ENCODE peak calls at places on chromosomes 7 and 10, in eight cellular contexts. V, P, T, O, N, R, Z and I are unnamed samples.

GRCh38 chr7:124042826-124043225 is 10.0 kb upstream of the TMEM229A start:
- DNase-seq in T (no peak), V (no peak), N (no peak), P (no peak), R (no peak), O (no peak), Z (no peak), I (no peak)

GRCh38 chr7:157663061-157663863 is 326.5 kb downstream of the DNAJB6 start:
- DNase-seq in R (no peak), O (no peak), Z (no peak), T (no peak), N (no peak), V (peak; percentile 57), P (peak; percentile 44), I (no peak)

GRCh38 chr7:417625-417889 is 102.1 kb downstream of the PDGFA start:
- DNase-seq in V (no peak), R (no peak), Z (no peak), T (no peak), P (peak; percentile 30), O (no peak), N (no peak), I (no peak)

GRCh38 chr7:30331338-30331737 is 46.9 kb downstream of the ZNRF2 start:
- DNase-seq in O (no peak), T (no peak), Z (no peak), R (no peak), P (no peak), V (no peak), N (no peak), I (no peak)

GRCh38 chr7:17651926-17652385 is 288.3 kb downstream of the SNX13 start:
- DNase-seq in N (peak; percentile 14), V (no peak), Z (no peak), P (no peak), R (no peak), T (no peak), O (no peak), I (no peak)

GRCh38 chr10:22631646-22632278 is 82.6 kb downstream of the PIP4K2A start:
- DNase-seq in O (no peak), R (no peak), T (no peak), P (no peak), Z (no peak), N (no peak), V (no peak), I (no peak)

GRCh38 chr7:22561895-22562593 is 62.1 kb upstream of the STEAP1B start:
- DNase-seq in R (no peak), Z (peak; percentile 63), P (no peak), O (no peak), N (no peak), T (no peak), V (no peak), I (no peak)

GRCh38 chr7:38374507-38374906 is 101.1 kb upstream of the TARP start:
- DNase-seq in Z (peak; percentile 80), R (no peak), P (no peak), O (peak; percentile 53), T (peak; percentile 76), N (no peak), V (no peak), I (no peak)

GRCh38 chr7:30880941-30881340 is 30.7 kb upstream of the AQP1 start:
- DNase-seq in T (no peak), V (no peak), O (no peak), R (no peak), Z (no peak), P (no peak), N (no peak), I (no peak)

GRCh38 chr7:113705439-113705838 is 213.4 kb downstream of the PPP1R3A start:
- DNase-seq in N (no peak), P (no peak), O (no peak), V (no peak), R (no peak), T (no peak), Z (no peak), I (no peak)

GRCh38 chr7:23693224-23693623 is 13.2 kb downstream of the FAM221A start:
- DNase-seq in T (no peak), N (no peak), Z (no peak), V (no peak), R (no peak), O (no peak), P (no peak), I (no peak)

GRCh38 chr7:23698822-23699221 is 11.2 kb upstream of the STK31 start:
- DNase-seq in V (no peak), N (no peak), R (no peak), O (no peak), P (no peak), T (no peak), Z (no peak), I (no peak)

GRCh38 chr7:23700058-23700457 is 10.0 kb upstream of the STK31 start:
- DNase-seq in T (no peak), Z (no peak), R (no peak), P (no peak), V (no peak), N (no peak), O (no peak), I (no peak)

GRCh38 chr7:23691320-23691719 is 11.3 kb downstream of the FAM221A start:
- DNase-seq in V (no peak), P (no peak), Z (no peak), O (no peak), R (no peak), N (no peak), T (no peak), I (no peak)

GRCh38 chr7:23696916-23697441 is 13.0 kb upstream of the STK31 start:
- DNase-seq in Z (peak; percentile 91), P (peak; percentile 68), T (peak; percentile 37), V (peak; percentile 78), O (peak; percentile 37), R (no peak), N (peak; percentile 19), I (no peak)
- H3K36me3 ChIP-seq in Z (peaks cover 16% of the 10 kb centered on the region), P (no peaks in the 10 kb centered on the region), T (no peaks in the 10 kb centered on the region), V (peaks cover 36% of the 10 kb centered on the region), O (no peaks in the 10 kb centered on the region), R (no peaks in the 10 kb centered on the region), N (peaks cover 21% of the 10 kb centered on the region), I (peaks cover 4% of the 10 kb centered on the region)

DNA sequence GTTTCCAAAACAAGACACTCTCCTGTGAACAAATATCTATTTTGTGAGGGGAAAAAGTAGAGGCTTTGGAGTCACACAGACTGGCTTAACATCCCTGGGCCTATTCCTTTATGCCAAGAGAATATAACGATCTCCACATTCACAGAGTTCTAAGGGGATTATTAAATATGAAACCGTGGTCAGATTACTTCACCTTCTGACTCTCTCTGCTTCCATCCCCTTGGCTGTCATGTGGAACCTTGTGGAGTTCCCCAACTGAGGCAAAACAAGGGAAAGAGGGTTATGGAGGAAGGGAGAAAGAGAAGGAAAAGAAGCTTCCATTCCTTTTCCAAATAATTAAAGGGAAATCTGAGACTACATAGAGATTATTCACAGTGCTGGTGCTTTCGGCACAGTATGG is 55.5 kb upstream of the ATP6V0A4 start:
- DNase-seq in T (no peak), Z (no peak), R (no peak), O (no peak), P (no peak), N (no peak), V (no peak), I (no peak)
- H3K27ac ChIP-seq in T (no peak overlapping the region), Z (peak overlapping the region; percentile 24), R (no peak overlapping the region), O (no peak overlapping the region), P (no peak overlapping the region), N (no peak overlapping the region), V (no peak overlapping the region), I (no peak overlapping the region)

DNA sequence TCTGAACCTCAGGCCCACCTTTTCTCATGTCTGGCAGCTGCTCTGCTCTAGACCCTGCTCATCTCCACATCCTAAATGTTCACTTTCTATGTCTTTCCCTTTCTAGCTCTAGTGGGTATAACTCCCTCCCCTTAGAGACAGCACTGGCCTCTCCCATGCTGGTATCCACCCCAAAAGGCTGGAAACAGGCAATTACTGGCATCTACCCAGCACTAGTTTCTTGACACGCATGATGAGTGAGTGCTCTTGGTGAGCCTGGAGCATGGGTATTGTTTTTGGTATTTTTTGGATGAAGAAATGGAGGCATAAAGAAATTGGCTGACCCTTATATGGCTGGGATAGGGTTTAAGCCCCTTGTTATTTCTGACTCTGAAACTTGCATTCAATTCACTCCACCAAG is 156.0 kb downstream of the EGFR start:
- DNase-seq in T (no peak), N (peak; percentile 9), R (no peak), P (no peak), O (no peak), Z (no peak), V (no peak), I (no peak)
- H3K36me3 ChIP-seq in T (no peaks in the 10 kb centered on the region), N (peaks cover 25% of the 10 kb centered on the region), R (no peaks in the 10 kb centered on the region), P (peaks cover 4% of the 10 kb centered on the region), O (no peaks in the 10 kb centered on the region), Z (no peaks in the 10 kb centered on the region), V (peaks cover 55% of the 10 kb centered on the region), I (peaks cover 40% of the 10 kb centered on the region)

DNA sequence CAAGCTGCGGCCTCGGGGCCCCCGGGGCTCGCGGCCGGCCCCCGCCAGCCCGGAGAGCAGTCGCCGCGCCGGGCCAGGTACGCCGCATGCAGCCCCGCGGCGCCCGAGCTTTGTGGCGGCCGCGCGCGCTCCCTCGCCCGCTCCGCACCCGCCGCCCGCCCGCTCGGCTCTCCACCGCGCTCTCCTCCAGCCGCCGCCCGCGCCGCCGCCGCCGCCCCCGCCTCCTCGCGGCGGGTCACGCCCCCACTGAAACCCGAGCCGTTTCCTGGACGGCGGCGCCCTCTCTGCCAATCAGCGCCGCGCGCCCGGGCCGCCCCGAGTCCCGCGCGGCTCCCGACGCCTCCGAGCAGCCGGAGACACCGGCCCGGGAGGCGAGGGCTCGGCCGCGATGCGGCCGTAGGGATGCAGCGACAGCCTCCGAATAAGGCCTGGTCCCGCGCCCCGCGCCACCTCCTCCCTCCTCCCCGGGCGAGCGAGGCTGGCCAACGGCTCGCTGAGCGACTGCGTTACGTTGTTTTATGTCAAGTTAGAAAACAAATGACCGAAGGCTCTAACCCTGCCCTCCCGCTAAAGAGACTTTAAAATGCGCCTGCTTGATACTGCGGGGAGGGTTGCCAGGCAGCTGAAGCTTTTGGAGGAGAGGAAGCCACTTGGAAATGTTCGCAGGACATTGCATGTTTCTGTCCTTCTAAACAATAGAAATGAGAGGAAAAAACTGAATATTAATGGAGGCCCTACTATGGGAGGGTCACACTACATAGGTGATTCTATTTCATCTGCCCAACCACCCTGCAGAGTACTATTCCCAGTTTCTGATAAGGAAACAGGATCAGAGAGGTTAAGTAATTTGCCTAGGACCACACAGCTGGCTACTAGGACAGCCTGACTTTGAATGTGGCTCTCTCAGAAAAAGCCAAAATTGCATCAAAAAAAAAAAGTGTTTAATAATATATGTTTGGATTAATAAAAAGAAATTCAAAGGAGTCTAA is at the start of gene FGFR2:
- DNase-seq in O (no peak), V (peak; percentile 92), N (peak; percentile 24), P (peak; percentile 76), Z (peak; percentile 92), R (no peak), T (peak; percentile 20), I (no peak)
- H3K27ac ChIP-seq in O (no peak within 1 kb of the TSS), V (peak within 1 kb of the TSS; percentile 65), N (no peak within 1 kb of the TSS), P (no peak within 1 kb of the TSS), Z (peak within 1 kb of the TSS; percentile 86), R (no peak within 1 kb of the TSS), T (peak within 1 kb of the TSS; percentile 80), I (peak within 1 kb of the TSS; percentile 86)

DNA sequence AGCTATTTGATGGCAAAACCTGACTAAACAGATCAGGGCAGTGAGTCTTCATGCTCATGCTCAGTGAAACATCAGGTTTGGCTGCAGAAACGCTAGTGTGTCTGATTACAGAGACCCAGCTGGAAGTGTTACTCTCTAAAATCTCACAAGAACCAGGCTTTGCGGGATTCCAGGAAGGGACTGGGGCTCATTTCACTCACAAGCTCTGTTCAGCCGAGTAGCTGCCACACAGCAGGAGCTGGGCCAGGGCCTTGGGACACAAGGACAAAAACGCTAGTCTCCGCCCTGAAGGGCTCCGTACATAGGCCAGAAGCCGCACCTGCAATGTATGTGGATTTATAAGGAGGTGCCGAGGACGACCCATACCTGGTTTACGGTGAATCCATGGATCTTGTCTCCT is 2.8 kb downstream of the PITRM1 start:
- DNase-seq in V (no peak), O (no peak), N (no peak), T (no peak), P (no peak), R (no peak), Z (no peak), I (no peak)
- H3K36me3 ChIP-seq in V (peaks cover 52% of the 10 kb centered on the region), O (peaks cover 41% of the 10 kb centered on the region), N (peaks cover 54% of the 10 kb centered on the region), T (no peaks in the 10 kb centered on the region), P (peaks cover 6% of the 10 kb centered on the region), R (peaks cover 51% of the 10 kb centered on the region), Z (peaks cover 5% of the 10 kb centered on the region), I (peaks cover 51% of the 10 kb centered on the region)